ENCODE peak calls at places on chromosome 12, in five cellular contexts. B is breast epithelium, C is sigmoid colon, Y is suprapubic skin, W is Panc1. Q is an unnamed sample.

GRCh38 chr12:50041962-50042361 is 15.4 kb upstream of the ASIC1 start:
- DNase-seq in C (no peak), W (no peak), Y (no peak), B (no peak), Q (no peak)

GRCh38 chr12:42284157-42284556 is 41.7 kb downstream of the ZCRB1 start:
- DNase-seq in W (no peak), Y (no peak), C (no peak), B (no peak), Q (no peak)

GRCh38 chr12:126858586-126858985 is 1408.4 kb upstream of the TMEM132C start:
- DNase-seq in Y (no peak), B (no peak), C (no peak), W (no peak), Q (no peak)

GRCh38 chr12:50058743-50059312 is 1.4 kb downstream of the ASIC1 start:
- DNase-seq in B (no peak), W (no peak), Y (no peak), C (no peak), Q (no peak)

GRCh38 chr12:20452496-20452895 is 84.2 kb downstream of the PDE3A start:
- DNase-seq in B (no peak), Y (no peak), C (no peak), W (no peak), Q (no peak)

GRCh38 chr12:45762185-45763110 is 32.9 kb downstream of the ARID2 start:
- DNase-seq in Y (no peak), C (no peak), W (no peak), B (no peak), Q (no peak)

GRCh38 chr12:131369094-131369845 is 341.6 kb upstream of the SFSWAP start:
- DNase-seq in W (no peak), C (peak; percentile 32), Y (peak; percentile 61), B (no peak), Q (no peak)

GRCh38 chr12:96047621-96048211 is 12.3 kb upstream of the LTA4H start:
- DNase-seq in Y (no peak), C (peak; percentile 71), W (no peak), B (no peak), Q (peak; percentile 21)

GRCh38 chr12:124694846-124695497 is 127.6 kb upstream of the NCOR2 start:
- DNase-seq in C (no peak), B (no peak), Y (no peak), W (no peak), Q (no peak)

DNA sequence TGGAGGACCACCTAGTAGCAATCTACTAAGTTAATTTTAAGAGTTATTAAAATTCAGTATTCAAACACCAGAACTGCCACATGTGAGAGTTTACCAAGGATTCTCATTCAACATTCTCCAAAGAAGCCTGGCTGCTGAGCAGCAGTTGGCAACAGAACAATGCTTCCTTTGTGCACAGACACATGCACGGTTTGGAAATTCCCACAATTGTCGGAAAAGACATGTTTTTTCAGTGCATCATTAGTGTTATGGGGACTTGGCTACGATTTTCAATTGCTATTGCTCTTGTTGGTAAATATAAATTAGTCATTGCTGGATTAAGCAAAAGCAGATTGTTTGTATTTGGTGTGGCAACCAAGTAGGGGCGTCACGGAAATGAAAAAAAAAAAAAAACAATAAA is 22.2 kb downstream of the ST8SIA1 start:
- DNase-seq in B (no peak), C (no peak), W (no peak), Y (no peak), Q (no peak)
- TF ChIP-seq POLR2AphosphoS5 in B (no peak), C (peak; percentile 37), W (no peak), Y (no peak), Q (no peak)

DNA sequence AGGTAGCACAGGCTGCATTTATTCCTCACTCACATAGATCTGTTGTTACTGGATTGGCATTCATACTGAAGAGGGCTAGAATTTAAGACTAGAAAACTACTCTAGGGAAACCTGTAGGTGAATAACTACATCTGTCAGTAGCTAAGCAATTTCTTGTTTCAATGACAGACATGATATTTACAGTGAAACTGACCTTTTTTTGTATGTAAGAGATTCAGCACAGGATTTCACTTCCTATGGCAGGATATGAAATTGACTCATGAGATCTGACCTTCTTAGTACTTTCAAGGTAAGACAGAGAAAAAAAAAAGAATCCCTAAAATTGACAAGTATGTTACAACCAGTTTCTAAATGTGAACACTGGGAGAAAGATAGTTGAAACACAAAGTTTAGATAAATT is 189.8 kb upstream of the SLC16A7 start:
- DNase-seq in Y (no peak), W (no peak), B (no peak), C (no peak), Q (no peak)
- TF ChIP-seq POLR2AphosphoS5 in Y (no peak), W (no peak), B (no peak), C (no peak), Q (no peak)

DNA sequence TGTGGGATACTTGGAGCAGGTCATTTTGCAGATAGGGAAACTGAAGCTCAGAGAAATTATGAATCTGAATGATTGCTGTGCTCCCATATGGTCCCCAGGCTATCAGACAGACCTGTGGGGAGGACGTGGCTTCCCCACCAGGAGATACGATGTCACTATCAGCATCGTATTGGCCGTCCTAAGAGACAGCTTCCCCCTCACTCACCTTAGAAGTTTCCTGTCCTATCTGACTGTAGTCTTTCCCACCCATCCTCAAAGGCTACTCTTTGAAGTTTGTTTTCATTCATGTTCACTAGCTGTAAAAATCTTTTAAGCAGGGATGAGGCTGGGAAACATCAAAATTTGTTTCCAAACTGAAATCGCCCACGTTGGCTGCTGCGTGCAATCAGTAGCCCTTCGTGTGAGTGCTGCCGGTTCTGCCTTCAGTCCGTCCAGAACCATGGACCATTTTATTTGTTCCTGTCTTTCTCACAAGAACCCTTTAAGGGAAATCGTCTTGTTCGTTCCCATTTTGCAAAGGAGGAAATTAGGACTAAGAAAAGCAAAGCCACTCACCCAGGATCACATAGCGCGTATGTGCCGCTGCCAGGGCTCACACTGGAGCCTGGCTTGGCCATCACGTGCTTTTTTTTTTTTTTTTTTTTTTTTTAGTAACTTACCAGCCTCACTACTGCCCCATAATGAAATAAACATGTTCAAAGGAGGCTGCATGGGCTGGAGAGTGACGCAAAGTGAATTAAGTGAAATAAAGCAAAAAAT is 1.0 kb upstream of the KDM2B start:
- DNase-seq in Y (no peak), W (no peak), B (no peak), C (no peak), Q (peak; percentile 25)
- TF ChIP-seq POLR2AphosphoS5 in Y (no peak), W (no peak), B (no peak), C (peak; percentile 80), Q (peak; percentile 37)

DNA sequence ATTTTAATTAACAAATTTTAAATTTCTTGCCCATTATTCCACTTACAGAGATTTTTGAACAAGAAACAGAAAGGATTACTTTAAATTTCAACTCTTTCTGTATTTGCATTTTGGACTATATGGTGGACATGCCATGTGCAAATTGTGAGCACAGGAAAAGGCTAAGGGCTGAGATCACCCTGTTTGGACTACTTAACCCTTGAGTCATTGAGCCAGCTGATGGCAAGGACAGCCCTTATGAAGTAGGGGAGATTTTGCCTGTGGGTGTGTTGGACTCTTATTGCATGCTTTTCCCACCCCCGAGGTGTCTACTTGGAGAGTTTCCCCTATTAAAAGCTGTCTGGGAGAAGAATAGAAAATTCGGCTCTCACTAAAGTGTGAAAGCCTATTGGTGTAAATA is 17.2 kb downstream of the DERA start:
- DNase-seq in Y (no peak), W (peak; percentile 46), B (no peak), C (no peak), Q (no peak)
- TF ChIP-seq POLR2AphosphoS5 in Y (no peak), W (no peak), B (no peak), C (no peak), Q (no peak)

DNA sequence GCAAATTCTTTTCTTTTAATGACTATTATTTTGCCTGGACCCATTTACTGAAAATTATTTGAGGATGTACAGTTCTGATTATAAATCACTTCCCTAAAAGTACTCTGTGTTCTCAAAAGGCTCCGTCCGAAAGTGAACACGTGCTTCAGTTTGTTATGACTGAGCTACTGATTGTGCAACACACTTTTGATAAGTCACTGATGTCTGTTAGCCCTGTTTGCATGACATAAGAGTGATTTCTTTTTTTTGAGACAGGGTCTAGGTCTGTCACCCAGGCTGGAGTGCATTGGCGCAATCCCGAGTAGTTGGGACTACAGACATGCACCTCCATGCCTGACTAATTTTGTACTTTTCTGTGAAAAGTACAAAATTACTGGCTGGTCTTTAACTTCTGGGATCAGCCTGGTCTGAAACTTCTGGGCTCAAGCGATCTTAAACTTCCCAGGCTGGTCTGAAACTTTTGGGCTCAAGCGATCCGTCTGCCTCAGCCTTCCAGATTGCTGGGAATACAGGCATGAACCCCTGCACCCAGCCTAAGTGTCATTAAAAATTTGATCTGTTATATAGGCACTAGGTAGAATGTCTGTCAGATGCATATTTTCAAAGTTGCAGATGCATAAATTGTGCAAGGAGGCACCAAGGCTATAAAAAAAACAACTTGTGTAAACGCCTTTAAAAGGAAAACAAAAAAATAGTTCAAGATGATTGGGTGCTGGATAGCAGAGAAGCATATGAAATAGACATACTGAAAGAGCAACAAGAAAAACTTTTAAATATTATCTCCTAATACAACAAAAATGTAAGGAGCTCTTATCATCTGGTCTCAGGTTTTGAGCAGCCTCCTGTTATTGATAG is 111.6 kb downstream of the SRGAP1 start:
- DNase-seq in C (peak; percentile 83), W (no peak), B (no peak), Y (no peak), Q (no peak)
- TF ChIP-seq POLR2AphosphoS5 in C (peak; percentile 75), W (no peak), B (peak; percentile 32), Y (peak; percentile 50), Q (peak; percentile 63)

DNA sequence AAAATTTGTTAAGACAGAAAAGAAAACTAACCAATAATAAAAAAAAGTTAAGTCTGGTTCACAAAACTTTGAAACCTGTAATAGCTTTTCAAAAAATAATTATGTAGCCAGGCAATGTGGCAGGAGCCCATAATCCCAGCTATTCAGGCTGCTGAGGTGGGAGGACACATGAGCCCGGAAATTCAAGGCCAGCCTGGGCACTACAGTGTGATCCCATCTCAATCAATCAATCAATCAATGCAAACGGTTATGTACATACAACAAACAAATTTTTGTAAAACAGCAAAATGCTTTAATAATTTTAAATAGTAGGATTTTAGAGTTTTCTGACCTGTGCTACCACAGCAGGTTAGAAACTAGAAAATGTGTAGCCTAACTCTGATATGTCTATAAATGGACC is 152.4 kb downstream of the MED13L start:
- DNase-seq in Y (no peak), W (no peak), C (no peak), B (no peak), Q (no peak)
- TF ChIP-seq POLR2AphosphoS5 in Y (no peak), W (no peak), C (no peak), B (no peak), Q (no peak)

DNA sequence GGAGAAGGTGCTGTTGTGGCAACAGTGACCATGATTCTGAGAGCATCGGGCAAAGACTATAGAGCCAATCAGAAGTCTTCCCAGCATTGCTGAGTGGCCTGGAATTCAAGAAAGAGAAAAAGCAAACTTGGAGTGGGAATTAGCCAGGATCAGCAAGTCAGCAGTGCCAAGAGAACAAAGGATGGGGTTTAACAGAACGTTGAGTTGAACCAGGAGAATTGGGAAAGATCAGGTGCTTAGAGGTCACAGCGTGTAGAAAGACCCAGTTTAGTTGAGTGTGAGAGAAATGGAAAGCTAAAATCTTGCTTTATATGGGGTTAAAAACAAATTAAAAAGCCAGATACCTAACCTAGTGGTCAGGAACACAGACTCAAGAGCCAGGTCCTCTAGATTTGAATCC is 90.5 kb upstream of the DNM1L start:
- DNase-seq in B (no peak), Y (no peak), W (no peak), C (no peak), Q (no peak)
- TF ChIP-seq POLR2AphosphoS5 in B (no peak), Y (no peak), W (no peak), C (no peak), Q (no peak)

GRCh38 chr12:8026282-8026637 is 6.3 kb upstream of the FOXJ2 start:
- DNase-seq in C (no peak), Y (no peak), B (no peak), W (no peak), Q (no peak)
- TF ChIP-seq POLR2AphosphoS5 in C (peak; percentile 77), Y (peak; percentile 70), B (no peak), W (no peak), Q (peak; percentile 54)